ENCODE peak calls at places on chromosomes 16 and 17, in eight cellular contexts. T, G, B, E, W, Y, R and O are unnamed samples.

GRCh38 chr17:27630607-27631408 is at the start of gene LGALS9:
- DNase-seq in T (no peak), G (no peak), B (peak; percentile 51), E (peak; percentile 32), W (no peak), Y (no peak), R (no peak), O (peak; percentile 69)

GRCh38 chr16:84175351-84176081 is 11.3 kb downstream of the TAF1C start:
- DNase-seq in T (peak; percentile 70), G (no peak), B (peak; percentile 29), E (no peak), W (no peak), Y (peak; percentile 85), R (peak; percentile 44), O (peak; percentile 74)

GRCh38 chr17:34503804-34504203 is 75.6 kb upstream of the TMEM132E start:
- DNase-seq in T (no peak), G (peak; percentile 84), B (no peak), E (no peak), W (no peak), Y (no peak), R (no peak), O (peak; percentile 13)

GRCh38 chr17:59221159-59221847 is 992 bp downstream of the GDPD1 start:
- DNase-seq in T (no peak), G (no peak), B (no peak), E (no peak), W (no peak), Y (no peak), R (no peak), O (no peak)

GRCh38 chr17:47682138-47682537 is 11.8 kb upstream of the TBKBP1 start:
- DNase-seq in T (no peak), G (no peak), B (no peak), E (no peak), W (no peak), Y (no peak), R (no peak), O (no peak)

GRCh38 chr16:20849587-20850390 is 43.5 kb downstream of the REXO5 start:
- DNase-seq in T (peak; percentile 51), G (peak; percentile 89), B (peak; percentile 62), E (peak; percentile 71), W (no peak), Y (peak; percentile 79), R (peak; percentile 89), O (peak; percentile 77)

GRCh38 chr17:54891176-54891821 is 9.4 kb upstream of the TOM1L1 start:
- DNase-seq in T (peak; percentile 64), G (no peak), B (peak; percentile 69), E (peak; percentile 86), W (no peak), Y (peak; percentile 82), R (no peak), O (peak; percentile 48)

GRCh38 chr17:72187544-72187943 is 66.7 kb downstream of the SOX9 start:
- DNase-seq in T (peak; percentile 88), G (peak; percentile 84), B (no peak), E (no peak), W (no peak), Y (no peak), R (no peak), O (peak; percentile 46)

GRCh38 chr17:77842148-77842905 is 116.2 kb upstream of the TNRC6C start:
- DNase-seq in T (peak; percentile 4), G (peak; percentile 58), B (no peak), E (peak; percentile 73), W (no peak), Y (peak; percentile 64), R (no peak), O (no peak)

GRCh38 chr16:67030221-67030962 is 1.4 kb downstream of the CBFB start:
- DNase-seq in T (no peak), G (peak; percentile 25), B (no peak), E (peak; percentile 28), W (no peak), Y (peak; percentile 26), R (no peak), O (no peak)

GRCh38 chr16:50166511-50167500 is 13.7 kb downstream of the TENT4B start:
- DNase-seq in T (no peak), G (no peak), B (no peak), E (peak; percentile 62), W (no peak), Y (no peak), R (no peak), O (no peak)

GRCh38 chr17:35735036-35735805 is 3.8 kb downstream of the RASL10B start:
- DNase-seq in T (no peak), G (peak; percentile 73), B (no peak), E (no peak), W (no peak), Y (no peak), R (no peak), O (no peak)

GRCh38 chr17:47875011-47875471 is 21.0 kb upstream of the SP2 start:
- DNase-seq in T (no peak), G (no peak), B (no peak), E (no peak), W (no peak), Y (no peak), R (no peak), O (no peak)

GRCh38 chr17:60743812-60744211 is 66.2 kb downstream of the BCAS3 start:
- DNase-seq in T (no peak), G (no peak), B (peak; percentile 84), E (peak; percentile 46), W (no peak), Y (no peak), R (no peak), O (peak; percentile 40)

GRCh38 chr16:88784074-88784855 is 755 bp downstream of the PIEZO1 start:
- DNase-seq in T (no peak), G (peak; percentile 94), B (peak; percentile 83), E (peak; percentile 88), W (no peak), Y (peak; percentile 50), R (no peak), O (peak; percentile 68)

GRCh38 chr17:82332669-82333278 is 792 bp downstream of the SECTM1 start:
- DNase-seq in T (no peak), G (peak; percentile 91), B (peak; percentile 47), E (peak; percentile 83), W (peak; percentile 48), Y (no peak), R (no peak), O (peak; percentile 75)

GRCh38 chr17:48068491-48068961 is 20.4 kb downstream of the NFE2L1 start:
- DNase-seq in T (no peak), G (no peak), B (peak; percentile 73), E (peak; percentile 70), W (no peak), Y (peak; percentile 49), R (no peak), O (no peak)

GRCh38 chr16:12061336-12062055 is 85.0 kb downstream of the SNX29 start:
- DNase-seq in T (no peak), G (peak; percentile 78), B (no peak), E (peak; percentile 54), W (peak; percentile 77), Y (no peak), R (no peak), O (no peak)